ENCODE peak calls at places on chromosomes 12 and 14, in seven cellular contexts. T is stomach, Y is prostate gland, L is H1, N is spleen, R is Panc1, Q is transverse colon. P is an unnamed sample. For H3K4me1, the result is how much of the 10 kb centered on the place peaks cover.

GRCh38 chr12:83823386-83824045 is 1089.1 kb downstream of the SLC6A15 start:
- DNase-seq in N (peak), Q (peak), Y (no peak), T (peak), L (peak), R (peak), P (no peak)

GRCh38 chr12:105382771-105383632 is 52.5 kb downstream of the C12orf75 start:
- DNase-seq in Y (peak), L (no peak), N (no peak), Q (no peak), R (peak), T (no peak), P (no peak)

GRCh38 chr14:26598081-26598671 is 343 bp upstream of the NOVA1 start:
- DNase-seq in L (peak), R (no peak), Y (peak), T (peak), Q (peak), N (peak), P (peak)

GRCh38 chr14:23068792-23069412 is 11.6 kb upstream of the CDH24 start:
- DNase-seq in Q (peak), T (peak), R (peak), L (peak), Y (peak), N (no peak), P (peak)

GRCh38 chr12:25463005-25463404 is 90.1 kb downstream of the LMNTD1 start:
- DNase-seq in L (no peak), R (no peak), Y (no peak), N (no peak), Q (no peak), T (no peak), P (no peak)

GRCh38 chr12:56080556-56081138 is 682 bp downstream of the ERBB3 start:
- DNase-seq in N (no peak), Y (peak), L (no peak), T (peak), R (no peak), Q (peak), P (peak)

GRCh38 chr14:97640031-97640430 is 842.8 kb downstream of the VRK1 start:
- DNase-seq in T (no peak), R (no peak), N (no peak), Q (no peak), L (no peak), Y (no peak), P (no peak)

GRCh38 chr12:8692573-8692972 is 5.2 kb upstream of the RIMKLB start:
- DNase-seq in R (no peak), L (no peak), Q (peak), N (no peak), Y (peak), T (no peak), P (no peak)

GRCh38 chr12:97630875-97631274 is 168.3 kb downstream of the RMST start:
- DNase-seq in T (no peak), N (no peak), Q (no peak), R (no peak), L (no peak), Y (no peak), P (no peak)

GRCh38 chr14:104989236-104989950 is 3.8 kb downstream of the CLBA1 start:
- DNase-seq in L (no peak), R (no peak), Y (no peak), T (no peak), Q (no peak), N (peak), P (no peak)

GRCh38 chr12:78580296-78580695 is 284.3 kb upstream of the SYT1 start:
- DNase-seq in N (no peak), T (no peak), R (no peak), L (no peak), Y (no peak), Q (no peak), P (no peak)
- TF ChIP-seq POLR2AphosphoS5 in N (no peak), T (no peak), R (no peak), L (no peak), Y (no peak), Q (no peak), P (no peak)

GRCh38 chr14:102007916-102008418 is 43.6 kb downstream of the DYNC1H1 start:
- DNase-seq in Y (no peak), L (no peak), R (no peak), Q (no peak), T (no peak), N (no peak), P (no peak)
- H3K4me1 ChIP-seq in Y (under half), L (under half), R (under half), Q (under half), T (under half), N (under half), P (under half)

GRCh38 chr14:59346329-59346728 is 118.9 kb downstream of the GPR135 start:
- DNase-seq in T (no peak), Q (no peak), R (no peak), Y (no peak), N (no peak), L (no peak), P (no peak)
- H3K27ac ChIP-seq in T (peak), Q (peak), R (no peak), Y (no peak), N (peak), L (no peak), P (no peak)

GRCh38 chr14:75549169-75549568 is 26.9 kb downstream of the BATF start:
- DNase-seq in R (no peak), Y (no peak), L (no peak), N (no peak), Q (no peak), T (no peak), P (no peak)
- TF ChIP-seq POLR2AphosphoS5 in R (no peak), Y (no peak), L (no peak), N (no peak), Q (no peak), T (no peak), P (no peak)

GRCh38 chr12:24034160-24034559 is 84.7 kb upstream of the SOX5 start:
- DNase-seq in L (no peak), T (no peak), Q (no peak), Y (no peak), N (no peak), R (no peak), P (no peak)
- H3K4me1 ChIP-seq in L (under half), T (under half), Q (under half), Y (under half), N (under half), R (under half), P (under half)

DNA sequence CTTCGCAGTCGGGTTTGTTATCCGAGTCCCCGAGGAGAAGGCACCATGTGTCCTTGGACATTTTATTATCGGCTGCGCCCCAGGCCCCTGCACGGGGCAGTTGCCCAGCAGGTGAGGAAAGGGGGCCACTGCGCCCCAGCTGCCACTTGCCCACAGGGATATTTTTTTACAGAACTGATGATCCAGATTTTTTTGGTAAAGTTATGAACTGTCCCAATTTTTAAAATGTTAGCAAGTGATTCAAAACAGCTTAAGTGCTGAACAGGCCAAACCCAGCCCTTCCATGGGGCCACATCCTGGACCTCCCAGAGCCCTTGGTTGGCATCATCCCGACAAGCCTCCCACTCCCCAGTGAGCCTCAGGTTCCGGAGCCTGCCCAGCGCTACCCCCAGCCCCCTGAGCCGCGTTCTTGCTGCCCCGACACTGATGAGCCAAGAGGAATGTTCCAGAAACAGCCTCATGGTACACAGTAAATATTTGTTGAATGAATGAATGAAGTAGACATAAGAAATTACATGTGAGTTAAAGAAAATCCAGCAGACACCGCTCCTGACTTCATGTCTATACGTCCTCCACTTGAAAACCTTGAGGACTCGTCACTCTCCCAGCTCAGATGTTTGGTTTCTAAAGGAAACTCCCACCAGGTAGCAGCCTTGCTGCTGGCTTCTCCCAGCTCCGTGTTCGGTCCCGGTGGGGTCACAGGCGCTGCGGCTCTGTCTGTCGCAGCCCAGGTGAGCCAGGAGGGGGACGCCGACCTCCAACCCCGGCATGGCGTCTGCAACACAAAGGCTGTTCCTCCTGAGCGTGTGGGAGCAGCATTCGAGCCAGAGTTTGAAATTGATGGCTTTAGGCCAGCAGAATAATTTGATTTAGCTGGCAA is 88.5 kb downstream of the ADGRD1 start:
- DNase-seq in T (no peak), N (peak), Q (no peak), R (no peak), Y (no peak), L (no peak), P (no peak)
- H3K27ac ChIP-seq in T (no peak), N (no peak), Q (no peak), R (no peak), Y (no peak), L (no peak), P (no peak)

DNA sequence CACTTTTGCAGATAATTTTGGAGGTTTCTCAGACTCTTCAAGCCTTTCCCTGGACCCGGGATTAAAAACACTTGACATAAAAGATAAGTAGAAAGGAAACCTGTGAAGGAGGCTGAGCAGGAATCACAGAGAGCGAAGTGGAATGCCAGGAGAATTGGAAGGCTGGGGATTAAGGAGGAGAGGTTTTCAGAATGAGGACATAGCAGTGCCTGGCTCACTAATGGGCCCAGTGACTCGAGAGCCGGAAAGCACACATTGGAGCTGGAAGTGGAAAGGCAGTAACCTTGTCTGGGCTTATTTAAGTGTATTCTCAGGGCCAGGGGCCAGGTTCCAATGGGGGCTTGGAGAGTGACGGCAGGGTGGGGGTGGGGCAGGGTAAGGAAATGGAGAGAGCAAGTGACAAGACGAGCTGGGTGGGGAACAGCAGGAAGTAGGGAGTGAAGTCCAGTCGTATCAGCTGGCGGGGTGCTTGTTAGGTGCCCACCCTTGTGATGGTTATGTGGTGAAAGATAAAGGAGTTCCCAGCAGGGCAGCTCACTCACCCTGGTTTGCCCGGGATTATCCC is 13.1 kb downstream of the EVL start:
- DNase-seq in Y (no peak), L (no peak), R (no peak), N (no peak), Q (no peak), T (no peak), P (no peak)
- TF ChIP-seq POLR2AphosphoS5 in Y (no peak), L (no peak), R (no peak), N (no peak), Q (no peak), T (no peak), P (no peak)

GRCh38 chr12:108691154-108691994 is 39.9 kb downstream of the CORO1C start:
- DNase-seq in R (peak), Q (peak), L (peak), Y (peak), N (peak), T (peak), P (peak)

GRCh38 chr12:108689314-108690190 is 41.8 kb downstream of the CORO1C start:
- DNase-seq in L (no peak), R (no peak), Y (peak), T (no peak), Q (peak), N (no peak), P (no peak)

GRCh38 chr12:108691995-108692808 is 39.1 kb downstream of the CORO1C start:
- DNase-seq in N (no peak), L (no peak), T (no peak), Q (peak), R (no peak), Y (peak), P (no peak)

GRCh38 chr12:108690191-108690518 is 41.2 kb downstream of the CORO1C start:
- DNase-seq in T (no peak), N (no peak), Q (no peak), R (no peak), Y (no peak), L (no peak), P (no peak)

DNA sequence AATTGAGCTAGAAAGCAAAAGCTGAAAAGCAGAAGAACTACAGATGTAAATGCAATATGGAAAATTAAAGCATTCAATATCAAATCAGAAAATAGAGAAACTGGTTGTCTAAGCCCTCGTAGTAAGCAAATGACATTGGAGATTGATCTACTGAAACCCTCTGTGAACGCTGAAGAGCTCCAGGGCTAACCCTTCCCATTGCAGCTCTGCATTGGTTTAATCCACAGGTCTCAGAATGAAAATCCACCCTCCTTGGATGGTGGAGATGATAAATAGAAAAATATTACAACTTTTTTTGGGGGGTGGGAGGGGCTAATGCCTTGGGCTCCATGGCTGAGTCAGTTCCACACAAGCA is 40.5 kb downstream of the CORO1C start:
- DNase-seq in Q (no peak), T (no peak), R (no peak), N (no peak), Y (no peak), L (no peak), P (no peak)
- H3K4me1 ChIP-seq in Q (under half), T (half or more), R (half or more), N (under half), Y (under half), L (under half), P (under half)

P was measured in breast epithelium.